ENCODE peak calls at places on chromosomes 7 and 10, in seven cellular contexts. M is trophoblast cell, L is mammary epithelial cell, V is HCT116, W is DND-41, H is fibroblast of lung, N is IMR-90. R is an unnamed sample.

GRCh38 chr7:26398436-26399308 is 107.0 kb downstream of the SNX10 start:
- DNase-seq in M (peak), L (peak), V (no peak), W (peak), H (peak), N (peak), R (peak)

GRCh38 chr7:92595281-92595680 is 5.1 kb upstream of the FAM133B start:
- DNase-seq in M (no peak), L (peak), V (peak), W (no peak), H (no peak), N (peak), R (peak)

GRCh38 chr7:44267719-44268413 is 57.5 kb downstream of the CAMK2B start:
- DNase-seq in M (peak), L (no peak), V (no peak), W (no peak), H (no peak), N (no peak), R (no peak)

GRCh38 chr10:133129151-133129853 is 30.7 kb upstream of the KNDC1 start:
- DNase-seq in M (no peak), L (no peak), V (no peak), W (no peak), H (no peak), N (no peak), R (no peak)

GRCh38 chr7:157433628-157434027 is 96.8 kb downstream of the DNAJB6 start:
- DNase-seq in M (no peak), L (no peak), V (no peak), W (no peak), H (no peak), N (no peak), R (no peak)

GRCh38 chr10:51301644-51302043 is 227.4 kb downstream of the PRKG1 start:
- DNase-seq in M (no peak), L (no peak), V (no peak), W (no peak), H (peak), N (peak), R (no peak)

GRCh38 chr10:129963831-129964501 is at the start of gene EBF3:
- DNase-seq in M (peak), L (peak), V (no peak), W (no peak), H (no peak), N (peak), R (peak)

GRCh38 chr10:47158116-47159071 is 141.6 kb upstream of the GDF10 start:
- DNase-seq in M (no peak), L (no peak), V (no peak), W (no peak), H (no peak), N (no peak), R (no peak)

GRCh38 chr10:5876181-5876768 is 13.4 kb downstream of the ANKRD16 start:
- DNase-seq in M (peak), L (peak), V (no peak), W (no peak), H (no peak), N (peak), R (peak)

DNA sequence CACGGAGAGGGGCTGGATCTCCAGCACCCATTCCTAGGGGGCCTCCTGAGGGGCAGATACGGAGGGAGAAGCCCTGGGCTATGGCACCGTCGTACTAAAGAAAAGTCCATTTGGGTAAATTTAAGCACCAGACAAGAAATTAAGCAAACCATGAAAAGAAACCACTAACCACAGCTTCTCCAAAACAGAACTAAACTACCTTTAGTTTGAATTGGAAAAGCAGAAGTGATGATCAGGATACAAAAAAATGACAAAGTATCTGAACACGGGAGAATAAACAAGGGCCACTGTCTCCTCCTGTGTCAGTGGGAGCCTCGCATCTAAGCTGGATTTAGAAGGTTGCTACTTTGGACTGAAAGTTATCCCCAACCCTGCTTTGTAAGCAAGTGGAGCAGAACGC is 69.1 kb downstream of the DIP2C start:
- DNase-seq in M (no peak), L (no peak), V (no peak), W (no peak), H (no peak), N (no peak), R (no peak)
- H3K9ac ChIP-seq in M (no peak), L (no peak), V (no peak), W (no peak), H (no peak), N (no peak), R (no peak)

GRCh38 chr7:116726149-116726548 is 54.2 kb downstream of the MET start:
- DNase-seq in M (no peak), L (no peak), V (no peak), W (no peak), H (no peak), N (no peak), R (no peak)

GRCh38 chr7:116727432-116728009 is 55.5 kb downstream of the MET start:
- DNase-seq in M (no peak), L (no peak), V (no peak), W (no peak), H (no peak), N (no peak), R (peak)

GRCh38 chr7:116728413-116728812 is 56.4 kb downstream of the MET start:
- DNase-seq in M (no peak), L (no peak), V (no peak), W (no peak), H (no peak), N (no peak), R (no peak)

GRCh38 chr7:116724560-116725231 is 52.7 kb downstream of the MET start:
- DNase-seq in M (peak), L (no peak), V (no peak), W (no peak), H (no peak), N (no peak), R (no peak)

DNA sequence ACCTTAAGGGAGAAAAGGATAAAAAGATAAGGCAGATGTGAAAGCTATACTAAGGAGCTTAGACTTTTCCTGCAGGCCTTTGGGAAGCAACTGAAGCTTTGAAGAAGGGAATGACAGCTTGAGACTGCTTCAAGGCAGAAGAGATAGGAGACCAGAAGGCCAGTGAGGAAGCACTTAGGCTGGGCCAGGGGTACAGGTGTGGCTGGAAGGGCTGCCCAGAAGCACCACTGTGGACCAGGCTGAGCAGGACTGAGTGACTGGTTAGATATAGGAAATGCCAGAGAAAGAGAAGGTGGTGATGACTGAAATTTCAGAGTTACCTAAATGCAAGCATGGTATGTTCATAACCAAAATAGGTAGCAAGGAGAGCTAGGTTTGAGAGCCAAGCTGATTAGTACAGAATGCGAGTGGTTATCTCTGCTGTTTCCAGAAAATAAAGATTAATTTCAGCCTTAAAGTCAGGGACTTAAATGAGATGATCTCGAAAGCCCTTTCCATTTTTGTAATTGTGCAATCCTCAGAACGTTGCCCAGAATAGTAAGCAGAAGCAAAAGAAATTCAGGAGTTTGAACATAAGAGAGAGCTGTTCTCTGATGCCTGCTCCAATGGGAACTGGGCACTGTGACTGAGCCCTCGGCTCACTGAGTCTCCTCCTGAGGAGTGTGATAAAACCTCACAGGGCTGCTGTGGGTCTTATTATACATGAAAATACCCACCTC is 54.9 kb downstream of the MET start:
- DNase-seq in M (no peak), L (no peak), V (no peak), W (no peak), H (peak), N (no peak), R (peak)
- H3K9ac ChIP-seq in M (no peak), L (no peak), V (no peak), W (no peak), H (no peak), N (no peak), R (no peak)

DNA sequence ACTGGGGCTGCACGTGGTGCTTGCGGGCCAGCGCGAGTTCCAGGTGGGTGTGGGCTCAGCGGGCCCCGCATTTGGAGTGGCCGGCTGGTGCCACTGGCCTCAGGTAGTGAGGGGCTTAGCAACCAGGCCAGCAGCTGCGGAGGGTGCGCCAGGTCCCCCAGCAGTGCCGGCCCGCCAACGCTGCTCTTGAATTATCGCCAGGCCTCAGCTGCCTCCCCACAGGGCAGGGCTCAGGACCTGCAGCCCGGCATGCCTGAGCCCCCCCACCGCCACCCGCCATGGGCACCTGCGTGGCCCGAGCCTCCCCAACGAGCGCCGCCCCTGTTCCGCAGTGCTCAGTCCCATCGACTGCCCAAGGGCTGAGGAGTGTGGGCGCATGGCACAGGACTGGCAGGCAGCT is 185.4 kb downstream of the TPK1 start:
- DNase-seq in M (no peak), L (no peak), V (no peak), W (no peak), H (no peak), N (no peak), R (no peak)
- H3K9ac ChIP-seq in M (no peak), L (no peak), V (no peak), W (no peak), H (no peak), N (no peak), R (no peak)

GRCh38 chr7:100874577-100875355 is at the start of gene SRRT:
- DNase-seq in M (peak), L (peak), V (peak), W (peak), H (peak), N (peak), R (peak)
- H3K9ac ChIP-seq in M (peak), L (peak), V (peak), W (peak), H (peak), N (peak), R (peak)

GRCh38 chr10:76456190-76456589 is 1024.8 kb downstream of the LRMDA start:
- DNase-seq in M (no peak), L (no peak), V (no peak), W (no peak), H (peak), N (no peak), R (no peak)
- H3K9ac ChIP-seq in M (no peak), L (no peak), V (no peak), W (no peak), H (no peak), N (no peak), R (no peak)

GRCh38 chr10:86179143-86179505 is 187.5 kb downstream of the GRID1 start:
- DNase-seq in M (no peak), L (no peak), V (no peak), W (no peak), H (no peak), N (no peak), R (no peak)
- H3K9ac ChIP-seq in M (no peak), L (no peak), V (no peak), W (no peak), H (no peak), N (no peak), R (no peak)

DNA sequence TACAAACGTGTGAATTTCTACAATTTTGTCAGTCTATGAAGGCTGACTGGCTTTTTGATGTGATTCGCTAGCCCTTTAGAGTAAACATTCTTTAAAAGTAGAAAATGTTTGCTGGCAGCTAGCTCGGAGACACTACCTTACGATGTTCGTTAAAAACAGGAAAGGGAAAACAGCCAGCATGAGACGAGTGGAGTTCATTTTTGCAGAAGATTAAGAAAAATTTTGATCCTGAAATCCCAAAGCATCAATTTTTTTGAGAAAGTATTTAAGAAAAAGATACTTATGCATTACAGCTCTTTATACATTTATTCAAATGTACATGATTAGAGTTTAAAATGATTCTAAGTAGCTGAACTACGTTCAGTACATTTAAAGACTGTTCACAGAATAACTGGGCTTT is 34.8 kb downstream of the CNPY1 start:
- DNase-seq in M (no peak), L (no peak), V (no peak), W (no peak), H (no peak), N (no peak), R (no peak)
- H3K9ac ChIP-seq in M (no peak), L (no peak), V (no peak), W (no peak), H (no peak), N (no peak), R (no peak)

R was measured in adipocyte.